ENCODE peak calls at places on chromosomes 3 and 15, in six cellular contexts. P is colonic mucosa, R is fibroblast of lung, U is ovary, T is thoracic aorta, A is pancreas. H is an unnamed sample.

GRCh38 chr3:129413687-129414506 is 14.5 kb downstream of the EFCAB12 start:
- DNase-seq in P (no peak), R (peak; percentile 97), U (peak; percentile 72), T (no peak), A (no peak), H (no peak)

GRCh38 chr3:45568848-45569247 is 25.7 kb upstream of the LIMD1 start:
- DNase-seq in P (no peak), R (no peak), U (no peak), T (no peak), A (no peak), H (no peak)

GRCh38 chr15:45457641-45458539 is 64.7 kb downstream of the SLC30A4 start:
- DNase-seq in P (peak; percentile 95), R (peak; percentile 60), U (peak; percentile 75), T (peak; percentile 55), A (peak; percentile 72), H (peak; percentile 59)

GRCh38 chr3:32104492-32104891 is 1.9 kb upstream of the GPD1L start:
- DNase-seq in P (no peak), R (no peak), U (no peak), T (no peak), A (no peak), H (no peak)

GRCh38 chr3:87436781-87437543 is 160.6 kb upstream of the POU1F1 start:
- DNase-seq in P (no peak), R (peak; percentile 90), U (no peak), T (no peak), A (no peak), H (no peak)

GRCh38 chr3:97981886-97982285 is 9.7 kb upstream of the RIOX2 start:
- DNase-seq in P (no peak), R (peak; percentile 14), U (no peak), T (no peak), A (no peak), H (no peak)

GRCh38 chr15:101026686-101027272 is 107.6 kb downstream of the LRRK1 start:
- DNase-seq in P (peak; percentile 13), R (no peak), U (peak; percentile 42), T (no peak), A (peak; percentile 4), H (no peak)

GRCh38 chr3:20462226-20462625 is 276.2 kb upstream of the SGO1 start:
- DNase-seq in P (no peak), R (no peak), U (no peak), T (no peak), A (no peak), H (no peak)

GRCh38 chr15:101255615-101256350 is 3.9 kb upstream of the CHSY1 start:
- DNase-seq in P (no peak), R (peak; percentile 92), U (peak; percentile 58), T (no peak), A (peak; percentile 46), H (no peak)

GRCh38 chr3:38989932-38990510 is 61.7 kb downstream of the SCN11A start:
- DNase-seq in P (no peak), R (no peak), U (no peak), T (no peak), A (no peak), H (no peak)

GRCh38 chr3:36166477-36166876 is 213.8 kb upstream of the STAC start:
- DNase-seq in P (no peak), R (peak; percentile 90), U (no peak), T (no peak), A (no peak), H (no peak)

GRCh38 chr15:60583194-60583593 is 104.3 kb upstream of the ICE2 start:
- DNase-seq in P (no peak), R (no peak), U (no peak), T (no peak), A (no peak), H (no peak)

GRCh38 chr3:138835177-138835757 is 539 bp upstream of the PIK3CB start:
- DNase-seq in P (peak; percentile 35), R (no peak), U (no peak), T (no peak), A (no peak), H (no peak)

GRCh38 chr3:39540162-39540921 is 72.9 kb downstream of the MOBP start:
- DNase-seq in P (no peak), R (no peak), U (no peak), T (no peak), A (no peak), H (no peak)

GRCh38 chr15:69881760-69882159 is 216.0 kb downstream of the TLE3 start:
- DNase-seq in P (no peak), R (no peak), U (no peak), T (no peak), A (no peak), H (no peak)

GRCh38 chr3:190430906-190431305 is 18.8 kb downstream of the TMEM207 start:
- DNase-seq in P (no peak), R (no peak), U (no peak), T (no peak), A (no peak), H (no peak)

GRCh38 chr3:43789028-43789427 is 98.3 kb downstream of the ABHD5 start:
- DNase-seq in P (no peak), R (no peak), U (no peak), T (no peak), A (no peak), H (no peak)

GRCh38 chr3:99199021-99199420 is 297.5 kb upstream of the DCBLD2 start:
- DNase-seq in P (no peak), R (no peak), U (no peak), T (no peak), A (no peak), H (no peak)

GRCh38 chr3:147113293-147114045 is 292.9 kb downstream of the ZIC4 start:
- DNase-seq in P (no peak), R (peak; percentile 97), U (no peak), T (no peak), A (no peak), H (no peak)

DNA sequence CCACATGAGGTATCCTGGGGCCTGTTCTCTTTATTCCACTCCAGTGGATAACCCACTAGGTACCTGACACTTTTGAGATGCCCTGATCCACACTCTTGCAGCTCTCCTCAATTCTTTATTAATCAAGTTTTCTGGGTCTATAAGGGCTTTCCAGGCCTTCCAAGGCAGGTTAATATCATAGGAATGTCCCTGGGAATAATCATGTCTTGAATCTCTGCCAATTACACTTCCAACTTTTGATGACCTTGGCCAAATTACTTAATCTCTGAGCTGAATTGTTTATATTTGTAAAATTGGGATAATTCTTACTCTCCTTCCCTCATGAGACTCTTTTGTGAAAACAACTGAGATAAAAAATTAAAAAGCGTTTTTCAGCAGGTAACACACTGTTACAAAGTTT is 881.7 kb downstream of the MCTP2 start:
- DNase-seq in P (no peak), R (no peak), U (no peak), T (no peak), A (no peak), H (no peak)
- H3K27ac ChIP-seq in P (no peak overlapping the region), R (no peak overlapping the region), U (no peak overlapping the region), T (no peak overlapping the region), A (no peak overlapping the region), H (no peak overlapping the region)

GRCh38 chr3:169992156-169992555 is 25.5 kb downstream of the SEC62 start:
- DNase-seq in P (no peak), R (no peak), U (no peak), T (no peak), A (no peak), H (no peak)

GRCh38 chr3:169998668-169999131 is 32.1 kb downstream of the SEC62 start:
- DNase-seq in P (no peak), R (peak; percentile 81), U (no peak), T (no peak), A (no peak), H (no peak)

GRCh38 chr3:169992781-169993180 is 26.2 kb downstream of the SEC62 start:
- DNase-seq in P (no peak), R (no peak), U (no peak), T (no peak), A (no peak), H (no peak)

GRCh38 chr3:169999433-169999832 is 32.8 kb downstream of the SEC62 start:
- DNase-seq in P (no peak), R (no peak), U (no peak), T (no peak), A (no peak), H (no peak)

GRCh38 chr3:169996063-169996462 is 29.5 kb downstream of the SEC62 start:
- DNase-seq in P (no peak), R (no peak), U (no peak), T (no peak), A (no peak), H (no peak)
- TF ChIP-seq CTCF in P (no peak), R (no peak), U (no peak), T (no peak), A (no peak), H (no peak)

GRCh38 chr15:78341057-78341763 is 1.1 kb downstream of the CRABP1 start:
- DNase-seq in P (no peak), R (no peak), U (no peak), T (no peak), A (no peak), H (no peak)

GRCh38 chr15:78340243-78341056 is at the start of gene CRABP1:
- DNase-seq in P (no peak), R (no peak), U (no peak), T (no peak), A (no peak), H (no peak)

GRCh38 chr15:78338756-78339155 is 1.4 kb upstream of the CRABP1 start:
- DNase-seq in P (no peak), R (no peak), U (no peak), T (no peak), A (no peak), H (no peak)

GRCh38 chr15:78335985-78336384 is 4.2 kb upstream of the CRABP1 start:
- DNase-seq in P (no peak), R (no peak), U (no peak), T (no peak), A (no peak), H (peak; percentile 7)

DNA sequence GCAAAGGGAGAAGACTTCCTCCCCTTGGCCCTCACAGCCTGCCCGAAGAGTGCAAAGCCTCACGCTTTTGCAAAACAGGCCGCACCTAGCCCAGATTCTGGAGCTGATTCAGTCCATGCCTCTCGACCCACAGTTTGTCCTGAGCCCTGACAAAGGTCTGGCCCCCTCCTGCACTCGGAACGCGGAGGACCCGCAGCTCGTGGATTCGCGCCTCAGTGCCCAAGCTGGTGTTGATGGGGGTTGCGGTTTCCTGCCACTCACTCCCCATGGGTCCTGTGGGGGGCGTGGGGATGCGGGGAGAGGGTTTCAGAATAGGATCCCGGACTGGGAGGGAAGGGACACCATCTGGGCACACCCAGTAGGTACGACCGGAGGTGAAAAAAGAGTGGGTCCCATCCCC is 594 bp upstream of the CRABP1 start:
- DNase-seq in P (no peak), R (no peak), U (no peak), T (no peak), A (no peak), H (no peak)
- H3K4me3 ChIP-seq in P (no peak overlapping the region), R (no peak overlapping the region), U (no peak overlapping the region), T (no peak overlapping the region), A (no peak overlapping the region), H (no peak overlapping the region)

DNA sequence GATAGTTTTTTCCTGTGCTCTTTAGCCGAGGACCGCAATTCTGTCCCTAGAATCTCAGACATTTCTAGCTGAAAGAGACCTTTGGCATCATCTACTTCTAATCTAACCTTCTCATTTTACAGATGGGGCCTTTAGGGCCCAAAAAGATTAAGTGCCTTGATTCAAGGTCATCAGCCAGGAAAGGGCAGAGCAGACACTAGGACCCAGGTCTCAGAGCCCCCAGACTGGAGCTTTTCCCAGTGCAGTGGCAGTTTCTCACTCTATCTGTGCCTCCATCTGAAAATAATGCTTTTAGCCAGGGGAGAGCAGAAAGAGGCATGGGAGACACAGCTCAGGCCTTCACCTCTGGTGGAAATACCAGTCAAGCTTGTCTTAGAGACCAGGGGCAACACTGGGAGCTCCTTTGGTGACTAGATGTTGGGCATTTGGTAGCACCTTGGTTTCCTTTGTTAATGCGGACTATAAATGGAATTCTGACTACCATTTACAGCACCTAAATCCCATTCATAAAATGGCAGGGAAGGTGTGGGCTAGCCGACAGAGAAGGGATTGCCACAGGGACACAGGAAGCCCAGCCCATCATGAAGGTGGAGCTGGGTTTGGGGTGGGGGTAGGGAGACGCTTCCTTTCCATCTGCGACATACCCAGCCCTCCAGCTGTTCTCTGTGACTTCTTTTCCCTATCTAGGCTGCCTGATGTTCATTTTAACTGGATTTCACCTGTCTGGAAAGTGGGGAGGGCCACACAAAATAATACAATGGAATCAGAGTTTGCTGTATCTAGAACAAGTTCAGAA is 20.8 kb downstream of the ABHD2 start:
- DNase-seq in P (no peak), R (no peak), U (no peak), T (no peak), A (no peak), H (no peak)
- H3K27ac ChIP-seq in P (no peak overlapping the region), R (no peak overlapping the region), U (no peak overlapping the region), T (peak overlapping the region; percentile 93), A (peak overlapping the region; percentile 19), H (peak overlapping the region; percentile 32)

H was measured in lower lobe of right lung.